ENCODE peak calls at places on chromosome 17, in nine cellular contexts. I is right atrium auricular region; G is activated T-cell treated with anti-CD3 and anti-CD28 coated beads for 1 hour; R is CD4-positive, alpha-beta T cell; Z is bronchial epithelial cell; Q is HFFc6; P is RPMI8226; W is GM18507; X is NCI-H774. A is an unnamed sample.

GRCh38 chr17:73342549-73343167 is 30.9 kb upstream of the CDC42EP4 start:
- DNase-seq in W (no peak), R (no peak), Q (no peak), X (no peak), P (no peak), G (no peak), I (no peak), Z (peak; percentile 62), A (no peak)

GRCh38 chr17:3594056-3594810 is 15.0 kb downstream of the TRPV1 start:
- DNase-seq in X (no peak), R (no peak), Q (no peak), Z (peak; percentile 20), G (no peak), P (no peak), I (peak; percentile 61), W (no peak), A (no peak)

GRCh38 chr17:1714980-1715802 is 5.0 kb upstream of the TLCD2 start:
- DNase-seq in G (no peak), Q (peak; percentile 93), X (no peak), W (no peak), P (peak; percentile 45), Z (peak; percentile 76), I (peak; percentile 95), R (no peak), A (no peak)

GRCh38 chr17:59356543-59357218 is 25.2 kb downstream of the YPEL2 start:
- DNase-seq in X (no peak), I (no peak), Z (peak; percentile 43), W (no peak), P (no peak), Q (no peak), R (no peak), G (no peak), A (no peak)

GRCh38 chr17:32722733-32723132 is 154.2 kb downstream of the MYO1D start:
- DNase-seq in I (no peak), W (no peak), Z (no peak), R (no peak), G (no peak), P (no peak), Q (no peak), X (no peak), A (no peak)

GRCh38 chr17:57357392-57357784 is 101.1 kb downstream of the MSI2 start:
- DNase-seq in P (peak; percentile 7), Q (no peak), I (no peak), Z (peak; percentile 67), R (no peak), W (no peak), G (no peak), X (peak; percentile 76), A (no peak)

GRCh38 chr17:79616801-79617200 is 6.0 kb upstream of the RBFOX3 start:
- DNase-seq in G (no peak), W (no peak), I (no peak), P (no peak), Z (no peak), Q (no peak), R (no peak), X (no peak), A (no peak)

GRCh38 chr17:81926451-81927144 is 937 bp downstream of the MAFG start:
- DNase-seq in R (peak; percentile 53), Z (peak; percentile 40), X (peak; percentile 55), G (peak; percentile 36), W (no peak), P (peak; percentile 78), I (peak; percentile 89), Q (peak; percentile 75), A (no peak)

GRCh38 chr17:68498479-68499326 is 13.5 kb upstream of the PRKAR1A start:
- DNase-seq in I (peak; percentile 70), P (peak; percentile 21), Z (no peak), W (no peak), Q (no peak), R (no peak), G (no peak), X (no peak), A (no peak)

GRCh38 chr17:59366773-59367656 is 35.6 kb downstream of the YPEL2 start:
- DNase-seq in Z (peak; percentile 41), X (peak; percentile 88), I (no peak), R (no peak), W (no peak), G (no peak), P (no peak), Q (peak; percentile 57), A (no peak)

GRCh38 chr17:42334667-42335066 is 46.4 kb downstream of the STAT5A start:
- DNase-seq in W (no peak), I (no peak), X (no peak), Z (no peak), G (no peak), Q (no peak), R (no peak), P (no peak), A (no peak)

GRCh38 chr17:20961551-20961950 is 81.3 kb downstream of the USP22 start:
- DNase-seq in W (no peak), X (no peak), Q (no peak), R (no peak), Z (peak; percentile 100), G (no peak), I (no peak), P (no peak), A (no peak)

GRCh38 chr17:4966844-4967538 is 626 bp downstream of the SPAG7 start:
- DNase-seq in X (peak; percentile 93), Z (peak; percentile 98), R (peak; percentile 89), W (peak; percentile 91), I (peak; percentile 100), G (peak; percentile 80), Q (peak; percentile 100), P (peak; percentile 95), A (peak; percentile 100)

GRCh38 chr17:40615295-40615988 is 32.2 kb downstream of the SMARCE1 start:
- DNase-seq in Q (peak; percentile 23), R (no peak), G (no peak), X (peak; percentile 61), P (peak; percentile 75), I (no peak), Z (peak; percentile 50), W (peak; percentile 54), A (peak; percentile 93)

GRCh38 chr17:38558751-38559024 is 47.1 kb downstream of the SRCIN1 start:
- DNase-seq in P (no peak), R (no peak), Q (no peak), Z (peak; percentile 20), W (no peak), G (no peak), I (no peak), X (peak; percentile 68), A (no peak)

GRCh38 chr17:50221500-50222480 is 20.4 kb upstream of the COL1A1 start:
- DNase-seq in P (peak; percentile 33), I (peak; percentile 78), R (no peak), W (no peak), X (no peak), Q (peak; percentile 46), G (no peak), Z (peak; percentile 91), A (no peak)

GRCh38 chr17:31680126-31680525 is 178.9 kb downstream of the COPRS start:
- DNase-seq in Z (no peak), G (no peak), P (no peak), W (peak; percentile 15), X (no peak), I (peak; percentile 18), R (no peak), Q (no peak), A (peak; percentile 71)

GRCh38 chr17:40369923-40370322 is 5.4 kb upstream of the GJD3 start:
- DNase-seq in P (no peak), Q (no peak), X (no peak), Z (no peak), W (no peak), G (no peak), I (no peak), R (no peak), A (no peak)

GRCh38 chr17:42387221-42387657 is 1.0 kb downstream of the STAT3 start:
- DNase-seq in Q (no peak), I (no peak), Z (peak; percentile 68), G (no peak), X (peak; percentile 34), P (peak; percentile 7), W (no peak), R (no peak), A (no peak)

GRCh38 chr17:73705594-73705993 is 61.3 kb upstream of the SDK2 start:
- DNase-seq in Q (no peak), Z (peak; percentile 25), X (no peak), P (no peak), I (no peak), R (no peak), W (no peak), G (no peak), A (no peak)

GRCh38 chr17:57570740-57571344 is 174.3 kb downstream of the CCDC182 start:
- DNase-seq in Q (no peak), I (no peak), G (no peak), W (no peak), X (peak; percentile 33), R (no peak), Z (no peak), P (no peak), A (no peak)

A was measured in GM12878.